ENCODE peak calls at places on chromosome 15, in eight cellular contexts. M, E, U, O, J, I, P and V are unnamed samples.

GRCh38 chr15:84112025-84112424 is 123.5 kb upstream of the GOLGA6L4 start:
- DNase-seq in M (no peak), E (peak), U (no peak), O (no peak), J (no peak), I (no peak), P (no peak), V (no peak)

GRCh38 chr15:90035095-90035834 is 34.1 kb downstream of the ZNF710 start:
- DNase-seq in M (peak), E (peak), U (peak), O (no peak), J (no peak), I (no peak), P (peak), V (no peak)

GRCh38 chr15:27694506-27695077 is 404.5 kb downstream of the OCA2 start:
- DNase-seq in M (no peak), E (no peak), U (no peak), O (no peak), J (no peak), I (no peak), P (no peak), V (no peak)

GRCh38 chr15:68232937-68233336 is 3.4 kb upstream of the CLN6 start:
- DNase-seq in M (no peak), E (no peak), U (no peak), O (no peak), J (no peak), I (no peak), P (no peak), V (no peak)

GRCh38 chr15:35329993-35330695 is 215.8 kb downstream of the DPH6 start:
- DNase-seq in M (no peak), E (no peak), U (no peak), O (no peak), J (no peak), I (no peak), P (no peak), V (no peak)

GRCh38 chr15:86236721-86237121 is 157.1 kb downstream of the AGBL1 start:
- DNase-seq in M (no peak), E (no peak), U (no peak), O (no peak), J (no peak), I (no peak), P (no peak), V (no peak)

GRCh38 chr15:58292761-58293175 is 139.0 kb upstream of the LIPC start:
- DNase-seq in M (peak), E (no peak), U (no peak), O (no peak), J (no peak), I (no peak), P (no peak), V (no peak)

GRCh38 chr15:44207643-44208042 is 12.6 kb upstream of the FRMD5 start:
- DNase-seq in M (no peak), E (peak), U (no peak), O (no peak), J (peak), I (no peak), P (no peak), V (no peak)

GRCh38 chr15:83784975-83785374 is 131.1 kb downstream of the ADAMTSL3 start:
- DNase-seq in M (no peak), E (peak), U (no peak), O (no peak), J (no peak), I (no peak), P (no peak), V (no peak)

GRCh38 chr15:75904241-75904631 is 558 bp downstream of the FBXO22 start:
- DNase-seq in M (no peak), E (peak), U (no peak), O (peak), J (peak), I (no peak), P (peak), V (no peak)